ENCODE peak calls at places on chromosomes 2 and 18, in six cellular contexts. E, W, K, L, Z and P are unnamed samples.

GRCh38 chr2:42102606-42103450 is 55.0 kb downstream of the PKDCC start:
- DNase-seq in E (no peak), W (peak), K (peak), L (peak), Z (no peak), P (peak)

GRCh38 chr18:49335677-49336076 is 124.8 kb downstream of the DYM start:
- DNase-seq in E (no peak), W (no peak), K (no peak), L (no peak), Z (no peak), P (no peak)

GRCh38 chr2:177056540-177056939 is 156.1 kb upstream of the HNRNPA3 start:
- DNase-seq in E (no peak), W (no peak), K (no peak), L (no peak), Z (no peak), P (no peak)

GRCh38 chr2:156589381-156590079 is 153.4 kb downstream of the GPD2 start:
- DNase-seq in E (no peak), W (peak), K (peak), L (peak), Z (no peak), P (peak)

GRCh38 chr18:61368001-61368400 is 34.8 kb downstream of the CDH20 start:
- DNase-seq in E (no peak), W (no peak), K (no peak), L (no peak), Z (no peak), P (no peak)

GRCh38 chr2:217120429-217120828 is 260.6 kb upstream of the TNP1 start:
- DNase-seq in E (no peak), W (no peak), K (no peak), L (no peak), Z (no peak), P (no peak)

GRCh38 chr2:172845008-172845670 is 109.5 kb downstream of the RAPGEF4 start:
- DNase-seq in E (no peak), W (no peak), K (no peak), L (no peak), Z (no peak), P (no peak)

GRCh38 chr2:11945139-11946126 is 199.0 kb downstream of the LPIN1 start:
- DNase-seq in E (no peak), W (no peak), K (no peak), L (peak), Z (no peak), P (no peak)

GRCh38 chr18:46555213-46555612 is 101.8 kb downstream of the LOXHD1 start:
- DNase-seq in E (no peak), W (no peak), K (no peak), L (no peak), Z (no peak), P (no peak)

GRCh38 chr2:44015239-44015638 is 19.4 kb upstream of the LRPPRC start:
- DNase-seq in E (no peak), W (no peak), K (no peak), L (no peak), Z (no peak), P (no peak)

GRCh38 chr2:142031656-142032055 is 99.2 kb downstream of the LRP1B start:
- DNase-seq in E (no peak), W (no peak), K (no peak), L (no peak), Z (no peak), P (no peak)

GRCh38 chr18:27921904-27922541 is 254.9 kb downstream of the CDH2 start:
- DNase-seq in E (no peak), W (peak), K (peak), L (peak), Z (no peak), P (peak)

GRCh38 chr2:170170281-170171035 is 7.5 kb upstream of the MYO3B start:
- DNase-seq in E (no peak), W (no peak), K (no peak), L (peak), Z (no peak), P (no peak)

GRCh38 chr2:195363496-195363895 is 293.5 kb upstream of the SLC39A10 start:
- DNase-seq in E (no peak), W (no peak), K (peak), L (peak), Z (no peak), P (peak)

GRCh38 chr2:191243154-191243553 is 2.0 kb upstream of the MYO1B start:
- DNase-seq in E (no peak), W (no peak), K (no peak), L (no peak), Z (no peak), P (no peak)

GRCh38 chr2:239022437-239023260 is 174.8 kb downstream of the TWIST2 start:
- DNase-seq in E (no peak), W (no peak), K (peak), L (no peak), Z (no peak), P (no peak)

GRCh38 chr2:177602611-177603164 is 210.1 kb downstream of the AGPS start:
- DNase-seq in E (no peak), W (no peak), K (no peak), L (no peak), Z (no peak), P (no peak)

GRCh38 chr2:235026137-235026536 is 74.3 kb downstream of the SH3BP4 start:
- DNase-seq in E (no peak), W (peak), K (peak), L (peak), Z (no peak), P (peak)